ENCODE peak calls at places on chromosomes 4 and X, in six cellular contexts. O, Q, A, J, G and K are unnamed samples.

GRCh38 chr4:176422031-176422430 is 102.3 kb downstream of the SPCS3 start:
- DNase-seq in O (no peak), Q (no peak), A (no peak), J (no peak), G (no peak), K (no peak)

GRCh38 chrX:133215017-133215416 is 3.1 kb downstream of the TFDP3 start:
- DNase-seq in O (no peak), Q (no peak), A (no peak), J (no peak), G (no peak), K (no peak)

GRCh38 chrX:9312922-9313867 is 151.7 kb upstream of the TBL1X start:
- DNase-seq in O (peak; percentile 50), Q (peak; percentile 63), A (no peak), J (peak; percentile 58), G (peak; percentile 32), K (peak; percentile 81)

GRCh38 chrX:45849261-45849660 is 648.6 kb upstream of the DIPK2B start:
- DNase-seq in O (no peak), Q (peak; percentile 41), A (peak; percentile 2), J (no peak), G (peak; percentile 57), K (no peak)

GRCh38 chr4:161252520-161253141 is 911.2 kb downstream of the FSTL5 start:
- DNase-seq in O (no peak), Q (no peak), A (no peak), J (no peak), G (no peak), K (no peak)

GRCh38 chr4:108492816-108493595 is 127.4 kb upstream of the RPL34 start:
- DNase-seq in O (peak; percentile 30), Q (peak; percentile 50), A (no peak), J (no peak), G (no peak), K (peak; percentile 37)

GRCh38 chrX:38571058-38571457 is 9.7 kb downstream of the TSPAN7 start:
- DNase-seq in O (no peak), Q (no peak), A (no peak), J (no peak), G (no peak), K (no peak)

GRCh38 chr4:169030575-169030982 is 20.5 kb upstream of the CBR4 start:
- DNase-seq in O (no peak), Q (no peak), A (no peak), J (no peak), G (no peak), K (no peak)

GRCh38 chrX:96843566-96843965 is 40.1 kb upstream of the RPA4 start:
- DNase-seq in O (no peak), Q (no peak), A (no peak), J (no peak), G (no peak), K (no peak)

GRCh38 chrX:38004046-38004445 is 2.3 kb upstream of the SYTL5 start:
- DNase-seq in O (no peak), Q (no peak), A (no peak), J (no peak), G (no peak), K (no peak)

GRCh38 chr4:175671491-175671934 is 140.6 kb downstream of the GPM6A start:
- DNase-seq in O (no peak), Q (no peak), A (no peak), J (no peak), G (no peak), K (no peak)

GRCh38 chr4:89379541-89380035 is 72.0 kb upstream of the GPRIN3 start:
- DNase-seq in O (no peak), Q (no peak), A (no peak), J (no peak), G (no peak), K (no peak)

GRCh38 chr4:141569141-141569540 is 67.2 kb upstream of the IL15 start:
- DNase-seq in O (no peak), Q (no peak), A (no peak), J (no peak), G (no peak), K (no peak)

GRCh38 chr4:4430492-4431195 is 43.7 kb downstream of the NSG1 start:
- DNase-seq in O (peak; percentile 53), Q (peak; percentile 67), A (no peak), J (peak; percentile 18), G (peak; percentile 52), K (peak; percentile 63)

GRCh38 chr4:185344743-185345538 is 50.8 kb downstream of the LRP2BP start:
- DNase-seq in O (no peak), Q (no peak), A (no peak), J (no peak), G (no peak), K (no peak)

GRCh38 chr4:166301266-166301665 is 428.2 kb downstream of the TLL1 start:
- DNase-seq in O (no peak), Q (no peak), A (no peak), J (no peak), G (no peak), K (no peak)

GRCh38 chr4:81839347-81840042 is 367.8 kb upstream of the RASGEF1B start:
- DNase-seq in O (no peak), Q (no peak), A (peak; percentile 14), J (no peak), G (peak; percentile 96), K (no peak)

GRCh38 chrX:130268500-130269170 is at the start of gene ZNF280C:
- DNase-seq in O (peak; percentile 90), Q (peak; percentile 94), A (peak; percentile 89), J (peak; percentile 79), G (peak; percentile 95), K (peak; percentile 88)

GRCh38 chr4:86218721-86219481 is 141.0 kb downstream of the MAPK10 start:
- DNase-seq in O (no peak), Q (no peak), A (no peak), J (no peak), G (no peak), K (no peak)

GRCh38 chrX:38156838-38157237 is 63.8 kb downstream of the SRPX start:
- DNase-seq in O (no peak), Q (no peak), A (no peak), J (no peak), G (no peak), K (no peak)

GRCh38 chrX:45824471-45824870 is 623.8 kb upstream of the DIPK2B start:
- DNase-seq in O (peak; percentile 51), Q (no peak), A (no peak), J (no peak), G (no peak), K (peak; percentile 66)

GRCh38 chr4:186570193-186570996 is 15.0 kb upstream of the MTNR1A start:
- DNase-seq in O (no peak), Q (no peak), A (no peak), J (no peak), G (no peak), K (no peak)

GRCh38 chrX:24341795-24342194 is 18.6 kb upstream of the SUPT20HL1 start:
- DNase-seq in O (no peak), Q (no peak), A (no peak), J (no peak), G (no peak), K (no peak)

GRCh38 chrX:25442501-25442900 is 426.7 kb upstream of the ARX start:
- DNase-seq in O (no peak), Q (no peak), A (no peak), J (no peak), G (peak; percentile 27), K (no peak)

GRCh38 chr4:41747230-41748055 is 1.1 kb downstream of the PHOX2B start:
- DNase-seq in O (no peak), Q (no peak), A (no peak), J (no peak), G (no peak), K (no peak)

GRCh38 chr4:140426610-140427103 is 791 bp downstream of the CLGN start:
- DNase-seq in O (peak; percentile 32), Q (peak; percentile 16), A (peak; percentile 32), J (no peak), G (peak; percentile 84), K (no peak)

GRCh38 chr4:144748814-144749555 is 103.0 kb downstream of the HHIP start:
- DNase-seq in O (no peak), Q (no peak), A (no peak), J (no peak), G (no peak), K (no peak)

GRCh38 chr4:99504804-99505502 is 5.9 kb upstream of the C4orf17 start:
- DNase-seq in O (peak; percentile 2), Q (peak; percentile 84), A (no peak), J (no peak), G (no peak), K (no peak)

GRCh38 chr4:11698846-11699590 is 270.3 kb upstream of the HS3ST1 start:
- DNase-seq in O (no peak), Q (no peak), A (no peak), J (no peak), G (peak; percentile 5), K (no peak)

GRCh38 chr4:131054489-131055019 is 1958.6 kb downstream of the C4orf33 start:
- DNase-seq in O (no peak), Q (no peak), A (no peak), J (no peak), G (no peak), K (no peak)

GRCh38 chrX:108223606-108224005 is 132.0 kb downstream of the ATG4A start:
- DNase-seq in O (no peak), Q (no peak), A (no peak), J (no peak), G (no peak), K (no peak)

GRCh38 chr4:23614284-23614892 is 275.5 kb downstream of the PPARGC1A start:
- DNase-seq in O (no peak), Q (peak; percentile 6), A (no peak), J (no peak), G (peak; percentile 54), K (no peak)

GRCh38 chrX:139826065-139827044 is 106.5 kb downstream of the ATP11C start:
- DNase-seq in O (no peak), Q (no peak), A (no peak), J (no peak), G (no peak), K (no peak)

GRCh38 chr4:47010347-47011188 is 17.2 kb upstream of the GABRA4 start:
- DNase-seq in O (no peak), Q (no peak), A (no peak), J (no peak), G (no peak), K (no peak)

GRCh38 chr4:137125011-137125410 is 407.3 kb downstream of the PCDH18 start:
- DNase-seq in O (no peak), Q (no peak), A (no peak), J (no peak), G (no peak), K (no peak)

GRCh38 chrX:17552251-17552650 is 177.3 kb downstream of the NHS start:
- DNase-seq in O (no peak), Q (no peak), A (no peak), J (no peak), G (no peak), K (no peak)

GRCh38 chr4:3291411-3291968 is 1.3 kb upstream of the RGS12 start:
- DNase-seq in O (no peak), Q (peak; percentile 1), A (no peak), J (no peak), G (peak; percentile 83), K (no peak)

GRCh38 chr4:107896651-107897050 is 34.7 kb upstream of the CYP2U1 start:
- DNase-seq in O (no peak), Q (no peak), A (no peak), J (no peak), G (no peak), K (no peak)

GRCh38 chrX:49199906-49200771 is at the start of gene SYP:
- DNase-seq in O (peak; percentile 89), Q (peak; percentile 89), A (peak; percentile 71), J (peak; percentile 75), G (peak; percentile 84), K (peak; percentile 88)